ENCODE peak calls at places on chromosomes 5 and 9, in ten cellular contexts. A is Peyer's patch, N is WERI-Rb-1, U is foreskin fibroblast, F is IMR-90, W is stomach, P is colonic mucosa, S is coronary artery, D is Calu3, O is nephron progenitor cell. L is an unnamed sample.
A peak's percentile ranks its signal among the peaks of the same experiment; 100 is the strongest.

GRCh38 chr9:115672477-115673316 is 480.9 kb upstream of the PAPPA start:
- DNase-seq in W (no peak), D (peak; percentile 36), A (no peak), O (peak; percentile 3), P (no peak), U (peak; percentile 95), S (no peak), N (no peak), F (peak; percentile 99), L (peak; percentile 85)

GRCh38 chr5:177297922-177298321 is 5.6 kb downstream of the RAB24 start:
- DNase-seq in W (no peak), U (no peak), P (no peak), D (no peak), O (no peak), A (no peak), F (no peak), S (no peak), N (no peak), L (no peak)

GRCh38 chr5:173498871-173499470 is 117.5 kb downstream of the BOD1 start:
- DNase-seq in F (peak; percentile 23), U (no peak), W (no peak), P (no peak), A (no peak), S (no peak), D (no peak), O (peak; percentile 12), N (no peak), L (peak; percentile 76)

GRCh38 chr9:71692337-71692736 is 76.0 kb downstream of the CEMIP2 start:
- DNase-seq in N (no peak), P (no peak), S (no peak), O (no peak), F (peak; percentile 58), A (no peak), W (no peak), U (peak; percentile 69), D (no peak), L (no peak)

GRCh38 chr9:113993838-113994540 is 84.1 kb downstream of the AMBP start:
- DNase-seq in S (peak; percentile 93), F (peak; percentile 67), O (no peak), N (peak; percentile 3), W (peak; percentile 95), P (peak; percentile 47), D (no peak), U (peak; percentile 52), A (peak; percentile 52), L (no peak)

GRCh38 chr5:78527054-78527884 is 121.3 kb downstream of the LHFPL2 start:
- DNase-seq in A (peak; percentile 74), S (peak; percentile 92), P (peak; percentile 49), F (peak; percentile 94), D (no peak), O (no peak), U (peak; percentile 82), N (no peak), W (no peak), L (no peak)

GRCh38 chr9:116275418-116276295 is 122.1 kb downstream of the PAPPA start:
- DNase-seq in U (peak; percentile 47), S (no peak), D (no peak), P (no peak), A (no peak), N (no peak), W (no peak), O (peak; percentile 22), F (peak; percentile 71), L (no peak)

GRCh38 chr9:121071356-121071755 is 3.4 kb upstream of the CNTRL start:
- DNase-seq in P (no peak), U (no peak), D (no peak), A (no peak), F (no peak), S (no peak), W (no peak), N (no peak), O (no peak), L (no peak)

GRCh38 chr9:116687762-116688160 is 656 bp downstream of the TRIM32 start:
- DNase-seq in P (no peak), W (no peak), S (no peak), D (no peak), A (no peak), U (peak; percentile 30), N (peak; percentile 21), O (peak; percentile 3), F (no peak), L (no peak)

GRCh38 chr9:128259156-128259555 is 16.7 kb downstream of the GOLGA2 start:
- DNase-seq in P (no peak), U (no peak), S (no peak), N (no peak), O (no peak), F (no peak), W (no peak), D (peak; percentile 4), A (no peak), L (no peak)
- TF ChIP-seq CTCF in P (no peak), U (no peak), S (no peak), N (peak; percentile 42), O (no peak), F (no peak), W (no peak), D (no peak), A (peak; percentile 18), L (no peak)

GRCh38 chr5:6525422-6525821 is 76.8 kb downstream of the UBE2QL1 start:
- DNase-seq in D (no peak), N (no peak), U (no peak), P (no peak), O (no peak), W (no peak), A (no peak), S (no peak), F (no peak), L (no peak)

GRCh38 chr5:6527749-6528455 is 79.2 kb downstream of the UBE2QL1 start:
- DNase-seq in N (no peak), S (no peak), A (no peak), P (no peak), F (no peak), U (no peak), D (no peak), W (no peak), O (no peak), L (no peak)

GRCh38 chr5:6522983-6523382 is 74.3 kb downstream of the UBE2QL1 start:
- DNase-seq in S (peak; percentile 59), N (no peak), W (no peak), P (no peak), F (no peak), O (no peak), A (no peak), D (no peak), U (no peak), L (no peak)

GRCh38 chr5:6522337-6522736 is 73.7 kb downstream of the UBE2QL1 start:
- DNase-seq in U (no peak), S (peak; percentile 28), P (no peak), N (no peak), W (no peak), A (no peak), O (no peak), D (no peak), F (no peak), L (no peak)

GRCh38 chr5:6525910-6526309 is 77.3 kb downstream of the UBE2QL1 start:
- DNase-seq in F (peak; percentile 1), S (no peak), U (no peak), W (peak; percentile 54), P (no peak), D (peak; percentile 17), A (no peak), N (peak; percentile 84), O (peak; percentile 42), L (no peak)
- TF ChIP-seq CTCF in F (no peak), S (no peak), U (peak; percentile 7), W (peak; percentile 14), P (no peak), D (no peak), A (no peak), N (peak; percentile 86), O (peak; percentile 52), L (no peak)

DNA sequence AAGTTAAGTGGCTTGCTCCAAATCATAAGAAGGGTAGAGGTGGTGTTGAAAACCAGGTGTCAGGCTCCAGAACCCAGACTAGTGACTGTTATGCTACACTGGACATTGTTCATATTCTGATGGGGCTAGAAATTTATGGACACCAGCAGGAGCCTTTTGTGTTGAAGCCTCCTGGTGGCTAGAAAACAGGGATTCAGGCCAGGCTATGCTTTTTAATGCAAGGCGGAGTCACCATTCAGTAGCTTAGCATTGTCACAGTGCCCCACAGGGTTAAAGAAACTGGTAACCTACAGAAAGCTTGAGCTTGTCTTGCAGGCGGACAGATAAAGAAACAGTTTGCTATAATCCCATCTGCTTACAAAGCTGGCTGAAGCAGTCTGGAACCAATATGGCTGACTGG is 23.0 kb upstream of the GOLM1 start:
- DNase-seq in D (no peak), U (no peak), A (no peak), N (no peak), P (no peak), O (no peak), W (no peak), S (no peak), F (no peak), L (no peak)
- TF ChIP-seq CTCF in D (no peak), U (no peak), A (no peak), N (no peak), P (no peak), O (peak; percentile 9), W (no peak), S (no peak), F (no peak), L (peak; percentile 18)

GRCh38 chr5:43396762-43397304 is 15.4 kb downstream of the CCL28 start:
- DNase-seq in A (peak; percentile 73), N (no peak), U (peak; percentile 49), S (no peak), W (peak; percentile 66), P (peak; percentile 64), F (no peak), O (no peak), D (no peak), L (no peak)

GRCh38 chr5:43401827-43402226 is 10.4 kb downstream of the CCL28 start:
- DNase-seq in S (no peak), F (peak; percentile 13), D (peak; percentile 55), P (no peak), O (no peak), N (peak; percentile 24), U (peak; percentile 33), A (peak; percentile 52), W (no peak), L (no peak)

GRCh38 chr5:43400082-43400481 is 12.1 kb downstream of the CCL28 start:
- DNase-seq in F (peak; percentile 21), O (no peak), D (no peak), S (no peak), W (no peak), P (no peak), N (no peak), A (no peak), U (peak; percentile 36), L (no peak)
- TF ChIP-seq CTCF in F (peak; percentile 35), O (no peak), D (no peak), S (no peak), W (no peak), P (no peak), N (no peak), A (no peak), U (peak; percentile 23), L (peak; percentile 55)

GRCh38 chr5:126878624-126879023 is 101.7 kb downstream of the LMNB1 start:
- DNase-seq in P (no peak), W (no peak), S (no peak), O (no peak), A (no peak), N (no peak), F (no peak), U (no peak), D (no peak), L (no peak)
- TF ChIP-seq CTCF in P (no peak), W (no peak), S (no peak), O (no peak), A (no peak), N (no peak), F (no peak), U (no peak), D (no peak), L (no peak)

L was measured in osteocyte.